ENCODE peak calls at places on chromosomes 2 and 18, in eight cellular contexts. X is K562, W is HCT116, H is endothelial cell of umbilical vein, D is SK-N-MC, J is GM12878, B is HepG2, V is H1. Y is an unnamed sample.

GRCh38 chr2:48398285-48399135 is 131.4 kb upstream of the STON1 start:
- DNase-seq in X (peak; percentile 20), W (no peak), H (no peak), D (no peak), J (no peak), B (no peak), V (no peak), Y (peak; percentile 17)

GRCh38 chr2:240602266-240603050 is 15.9 kb downstream of the CAPN10 start:
- DNase-seq in X (no peak), W (no peak), H (no peak), D (no peak), J (no peak), B (no peak), V (no peak), Y (no peak)

GRCh38 chr2:84963692-84964405 is 7.1 kb upstream of the KCMF1 start:
- DNase-seq in X (no peak), W (no peak), H (no peak), D (no peak), J (no peak), B (peak; percentile 99), V (no peak), Y (no peak)

GRCh38 chr2:236545814-236546480 is 23.7 kb upstream of the ACKR3 start:
- DNase-seq in X (no peak), W (no peak), H (no peak), D (no peak), J (peak; percentile 89), B (no peak), V (no peak), Y (no peak)

GRCh38 chr2:241532733-241533601 is 24.6 kb upstream of the STK25 start:
- DNase-seq in X (no peak), W (no peak), H (no peak), D (no peak), J (no peak), B (no peak), V (no peak), Y (no peak)

GRCh38 chr2:235508371-235509160 is 14.7 kb downstream of the AGAP1 start:
- DNase-seq in X (no peak), W (no peak), H (no peak), D (no peak), J (no peak), B (no peak), V (no peak), Y (no peak)

GRCh38 chr2:159615936-159616733 is at the start of gene BAZ2B:
- DNase-seq in X (peak; percentile 61), W (peak; percentile 12), H (peak; percentile 88), D (no peak), J (no peak), B (peak; percentile 39), V (no peak), Y (peak; percentile 75)

GRCh38 chr18:57915848-57916596 is 112.9 kb upstream of the ATP8B1 start:
- DNase-seq in X (no peak), W (no peak), H (no peak), D (no peak), J (no peak), B (peak; percentile 17), V (no peak), Y (no peak)

GRCh38 chr18:65623686-65624085 is 127.1 kb upstream of the CDH7 start:
- DNase-seq in X (no peak), W (no peak), H (no peak), D (no peak), J (no peak), B (no peak), V (no peak), Y (no peak)

GRCh38 chr2:119441376-119442231 is 9.9 kb downstream of the TMEM37 start:
- DNase-seq in X (no peak), W (no peak), H (no peak), D (no peak), J (no peak), B (no peak), V (no peak), Y (no peak)

GRCh38 chr2:119440501-119440870 is 8.8 kb downstream of the TMEM37 start:
- DNase-seq in X (no peak), W (no peak), H (no peak), D (no peak), J (no peak), B (no peak), V (no peak), Y (no peak)

GRCh38 chr2:119439574-119440500 is 8.2 kb downstream of the TMEM37 start:
- DNase-seq in X (no peak), W (no peak), H (no peak), D (no peak), J (no peak), B (no peak), V (no peak), Y (no peak)

GRCh38 chr2:119442850-119443249 is 11.2 kb downstream of the TMEM37 start:
- DNase-seq in X (no peak), W (no peak), H (no peak), D (no peak), J (no peak), B (no peak), V (no peak), Y (no peak)

GRCh38 chr2:119440873-119441272 is 9.2 kb downstream of the TMEM37 start:
- DNase-seq in X (no peak), W (no peak), H (no peak), D (no peak), J (no peak), B (no peak), V (no peak), Y (no peak)
- TF ChIP-seq POLR2AphosphoS5 in X (no peak), W (no peak), H (no peak), D (no peak), J (no peak), B (peak; percentile 1), V (no peak), Y (no peak)

GRCh38 chr2:232420463-232421188 is 14.0 kb downstream of the ALPG start:
- DNase-seq in X (no peak), W (no peak), H (no peak), D (no peak), J (no peak), B (peak; percentile 16), V (no peak), Y (peak; percentile 77)
- TF ChIP-seq EZH2 in X (no peak), W (no peak), H (peak; percentile 57), D (no peak), J (no peak), B (no peak), V (peak; percentile 68), Y (no peak)

GRCh38 chr2:1741851-1742250 is 2.5 kb downstream of the PXDN start:
- DNase-seq in X (no peak), W (no peak), H (no peak), D (no peak), J (no peak), B (no peak), V (no peak), Y (no peak)
- TF ChIP-seq POLR2AphosphoS5 in X (no peak), W (no peak), H (no peak), D (no peak), J (no peak), B (no peak), V (no peak), Y (no peak)

GRCh38 chr2:113276216-113276905 is 2.4 kb downstream of the PAX8 start:
- DNase-seq in X (no peak), W (no peak), H (no peak), D (no peak), J (no peak), B (no peak), V (no peak), Y (peak; percentile 17)
- TF ChIP-seq EZH2 in X (no peak), W (no peak), H (no peak), D (no peak), J (no peak), B (no peak), V (peak; percentile 98), Y (peak; percentile 96)

GRCh38 chr18:40404284-40404683 is 1550.8 kb upstream of the PIK3C3 start:
- DNase-seq in X (no peak), W (no peak), H (no peak), D (no peak), J (no peak), B (no peak), V (no peak), Y (no peak)
- TF ChIP-seq POLR2AphosphoS5 in X (no peak), W (no peak), H (no peak), D (no peak), J (no peak), B (no peak), V (no peak), Y (no peak)